ENCODE peak calls at places on chromosomes 7 and 10, in eight cellular contexts. O is BE2C; A is adrenal gland; L is spleen; I is psoas muscle; T is Peyer's patch; G is CD8-positive, alpha-beta memory T cell; S is SJSA1. E is an unnamed sample. For H3K36me3, the result is how much of the 10 kb centered on the place peaks cover.

GRCh38 chr10:79444243-79445119 is 943 bp downstream of the ZCCHC24 start:
- DNase-seq in G (peak), S (peak), I (peak), T (peak), O (peak), A (peak), L (peak), E (no peak)

GRCh38 chr7:31488562-31489203 is 25.2 kb upstream of the ITPRID1 start:
- DNase-seq in A (peak), O (peak), L (no peak), G (no peak), T (peak), I (no peak), S (peak), E (no peak)

GRCh38 chr7:77209479-77210139 is 10.0 kb upstream of the FGL2 start:
- DNase-seq in A (no peak), T (no peak), L (no peak), G (no peak), I (no peak), O (no peak), S (no peak), E (no peak)

GRCh38 chr10:119671381-119671780 is 20.2 kb downstream of the BAG3 start:
- DNase-seq in G (no peak), S (no peak), T (no peak), I (no peak), O (no peak), L (no peak), A (no peak), E (no peak)

GRCh38 chr7:51308738-51309102 is 7.9 kb downstream of the COBL start:
- DNase-seq in G (no peak), S (no peak), I (no peak), O (no peak), A (peak), L (no peak), T (no peak), E (no peak)

GRCh38 chr7:150415161-150416160 is 35.0 kb upstream of the GIMAP8 start:
- DNase-seq in I (no peak), S (no peak), G (no peak), O (no peak), A (peak), T (no peak), L (no peak), E (no peak)

GRCh38 chr10:132571565-132572544 is 34.3 kb downstream of the INPP5A start:
- DNase-seq in S (peak), O (peak), L (no peak), G (no peak), T (peak), A (peak), I (peak), E (no peak)

GRCh38 chr7:20007510-20007909 is 209.7 kb downstream of the MACC1 start:
- DNase-seq in G (no peak), S (peak), A (no peak), T (no peak), I (no peak), O (no peak), L (no peak), E (no peak)

GRCh38 chr7:35758421-35758820 is 42.4 kb upstream of the SEPTIN7 start:
- DNase-seq in L (no peak), A (no peak), T (no peak), G (no peak), O (peak), I (no peak), S (no peak), E (no peak)

GRCh38 chr7:21945374-21946227 is at the start of gene CDCA7L:
- DNase-seq in I (peak), A (no peak), L (peak), G (peak), S (peak), T (peak), O (peak), E (no peak)

GRCh38 chr7:45564886-45565455 is 9.2 kb upstream of the ADCY1 start:
- DNase-seq in G (no peak), L (no peak), I (no peak), O (no peak), T (no peak), S (no peak), A (no peak), E (no peak)

GRCh38 chr7:50502001-50502684 is 52.0 kb upstream of the FIGNL1 start:
- DNase-seq in A (peak), O (peak), T (no peak), I (peak), G (no peak), L (peak), S (no peak), E (no peak)

DNA sequence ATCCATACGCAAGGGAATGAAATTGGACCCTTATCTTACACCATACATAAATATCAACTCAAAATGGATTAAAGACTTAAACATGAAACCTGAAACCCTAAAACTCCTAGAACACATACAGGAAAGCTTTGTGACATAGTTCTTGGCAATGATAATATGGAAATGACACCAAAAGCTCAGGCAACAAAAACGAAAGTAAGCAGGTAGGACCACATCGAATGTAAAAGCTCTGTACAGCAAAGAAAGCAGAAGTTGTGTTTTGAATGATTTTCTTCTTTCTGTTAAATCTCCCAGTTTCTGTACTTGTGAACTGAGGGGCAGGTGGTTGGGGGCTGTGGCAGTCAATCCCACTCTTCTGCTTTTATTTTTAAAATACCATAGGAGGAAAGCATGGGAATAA is 368.4 kb upstream of the PODXL start:
- DNase-seq in G (no peak), T (no peak), O (no peak), I (no peak), L (no peak), S (no peak), A (no peak), E (no peak)
- H3K4me3 ChIP-seq in G (no peak), T (no peak), O (peak), I (no peak), L (no peak), S (no peak), A (no peak), E (no peak)

GRCh38 chr7:2358968-2359527 is 4.4 kb downstream of the EIF3B start:
- DNase-seq in T (no peak), G (no peak), I (no peak), A (peak), L (no peak), S (no peak), O (no peak), E (no peak)
- H3K36me3 ChIP-seq in T (under half), G (under half), I (under half), A (under half), L (under half), S (half or more), O (half or more), E (under half)

GRCh38 chr10:89852872-89853271 is 151.5 kb downstream of the KIF20B start:
- DNase-seq in O (no peak), I (no peak), T (no peak), S (no peak), G (no peak), L (no peak), A (no peak), E (no peak)
- H3K4me3 ChIP-seq in O (no peak), I (no peak), T (no peak), S (no peak), G (no peak), L (no peak), A (no peak), E (no peak)

DNA sequence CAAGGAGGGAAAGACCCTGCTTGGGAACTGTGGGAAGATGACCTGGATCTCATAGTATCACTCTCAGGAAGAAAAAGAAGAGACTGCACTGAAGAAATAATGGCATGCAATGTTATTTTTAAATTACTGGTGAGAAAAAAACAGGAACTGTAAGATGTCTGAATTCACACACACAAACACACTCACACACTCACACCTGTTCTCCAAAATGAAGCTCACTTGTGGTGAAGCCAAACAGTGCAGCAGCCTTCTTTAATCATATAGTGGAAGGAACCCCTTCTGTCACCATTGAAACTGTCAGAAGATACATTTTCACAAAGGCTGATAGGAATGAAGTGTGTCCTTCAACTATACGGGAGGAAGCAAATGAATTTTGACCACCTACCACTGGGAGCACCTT is 156.5 kb upstream of the GHITM start:
- DNase-seq in G (no peak), S (no peak), T (no peak), I (no peak), L (no peak), A (no peak), O (no peak), E (no peak)
- H3K36me3 ChIP-seq in G (under half), S (under half), T (under half), I (under half), L (under half), A (under half), O (under half), E (under half)

GRCh38 chr7:29480934-29481625 is 82.6 kb upstream of the PRR15 start:
- DNase-seq in T (no peak), G (no peak), I (no peak), O (no peak), S (no peak), L (no peak), A (no peak), E (no peak)
- H3K4me3 ChIP-seq in T (peak), G (no peak), I (no peak), O (no peak), S (no peak), L (no peak), A (no peak), E (peak)